ENCODE peak calls at places on chromosomes 11 and 22, in five cellular contexts. One of them, this sample, is unnamed.

GRCh38 chr11:3219281-3219892 is 774 bp upstream of the MRGPRG start:
- DNase-seq in cardiac muscle cell: no peak
- DNase-seq in AG10803: no peak
- DNase-seq in psoas muscle: no peak
- DNase-seq in GM06990: no peak
- DNase-seq in this sample: no peak

GRCh38 chr22:41900652-41901312 is 14.1 kb downstream of the SHISA8 start:
- DNase-seq in cardiac muscle cell: no peak
- DNase-seq in AG10803: no peak
- DNase-seq in psoas muscle: peak
- DNase-seq in GM06990: no peak
- DNase-seq in this sample: no peak

GRCh38 chr11:35082322-35083180 is 56.4 kb upstream of the CD44 start:
- DNase-seq in cardiac muscle cell: peak
- DNase-seq in AG10803: peak
- DNase-seq in psoas muscle: peak
- DNase-seq in GM06990: peak
- DNase-seq in this sample: peak

GRCh38 chr22:17999851-18000250 is 24.5 kb downstream of the MICAL3 start:
- DNase-seq in cardiac muscle cell: no peak
- DNase-seq in AG10803: no peak
- DNase-seq in psoas muscle: no peak
- DNase-seq in GM06990: no peak
- DNase-seq in this sample: no peak

GRCh38 chr11:2898366-2899079 is 12.9 kb upstream of the CDKN1C start:
- DNase-seq in cardiac muscle cell: no peak
- DNase-seq in AG10803: peak
- DNase-seq in psoas muscle: peak
- DNase-seq in GM06990: no peak
- DNase-seq in this sample: peak

GRCh38 chr22:32991353-32992115 is 66.6 kb downstream of the SYN3 start:
- DNase-seq in cardiac muscle cell: no peak
- DNase-seq in AG10803: peak
- DNase-seq in psoas muscle: peak
- DNase-seq in GM06990: no peak
- DNase-seq in this sample: peak

GRCh38 chr11:77771135-77771534 is 49.4 kb downstream of the RSF1 start:
- DNase-seq in cardiac muscle cell: no peak
- DNase-seq in AG10803: no peak
- DNase-seq in psoas muscle: no peak
- DNase-seq in GM06990: no peak
- DNase-seq in this sample: no peak

GRCh38 chr11:45233121-45233803 is 52.9 kb downstream of the SYT13 start:
- DNase-seq in cardiac muscle cell: peak
- DNase-seq in AG10803: peak
- DNase-seq in psoas muscle: peak
- DNase-seq in GM06990: no peak
- DNase-seq in this sample: peak

GRCh38 chr11:12540075-12540685 is 134.0 kb upstream of the TEAD1 start:
- DNase-seq in cardiac muscle cell: no peak
- DNase-seq in AG10803: peak
- DNase-seq in psoas muscle: no peak
- DNase-seq in GM06990: no peak
- DNase-seq in this sample: peak

GRCh38 chr22:19868773-19869471 is 14.2 kb upstream of the GNB1L start:
- DNase-seq in cardiac muscle cell: no peak
- DNase-seq in AG10803: no peak
- DNase-seq in psoas muscle: peak
- DNase-seq in GM06990: no peak
- DNase-seq in this sample: no peak

GRCh38 chr11:104812416-104812815 is 85.8 kb downstream of the CASP12 start:
- DNase-seq in cardiac muscle cell: no peak
- DNase-seq in AG10803: no peak
- DNase-seq in psoas muscle: no peak
- DNase-seq in GM06990: no peak
- DNase-seq in this sample: no peak

GRCh38 chr22:42962295-42963230 is 52.4 kb downstream of the PACSIN2 start:
- DNase-seq in cardiac muscle cell: no peak
- DNase-seq in AG10803: peak
- DNase-seq in psoas muscle: no peak
- DNase-seq in GM06990: no peak
- DNase-seq in this sample: no peak

GRCh38 chr11:116601734-116602636 is 170.8 kb downstream of the BUD13 start:
- DNase-seq in cardiac muscle cell: no peak
- DNase-seq in AG10803: peak
- DNase-seq in psoas muscle: no peak
- DNase-seq in GM06990: no peak
- DNase-seq in this sample: no peak

GRCh38 chr11:88508808-88509581 is 171.5 kb upstream of the CTSC start:
- DNase-seq in cardiac muscle cell: peak
- DNase-seq in AG10803: peak
- DNase-seq in psoas muscle: peak
- DNase-seq in GM06990: peak
- DNase-seq in this sample: peak

GRCh38 chr11:65180877-65181568 is 705 bp upstream of the CAPN1 start:
- DNase-seq in cardiac muscle cell: peak
- DNase-seq in AG10803: peak
- DNase-seq in psoas muscle: peak
- DNase-seq in GM06990: peak
- DNase-seq in this sample: peak

GRCh38 chr11:118305726-118306125 is 1.2 kb downstream of the CD3E start:
- DNase-seq in cardiac muscle cell: no peak
- DNase-seq in AG10803: no peak
- DNase-seq in psoas muscle: no peak
- DNase-seq in GM06990: no peak
- DNase-seq in this sample: no peak

GRCh38 chr11:64793271-64794160 is 9.5 kb downstream of the MAP4K2 start:
- DNase-seq in cardiac muscle cell: no peak
- DNase-seq in AG10803: no peak
- DNase-seq in psoas muscle: peak
- DNase-seq in GM06990: no peak
- DNase-seq in this sample: no peak

GRCh38 chr11:110430267-110431211 is 791 bp downstream of the FDX1 start:
- DNase-seq in cardiac muscle cell: peak
- DNase-seq in AG10803: peak
- DNase-seq in psoas muscle: no peak
- DNase-seq in GM06990: peak
- DNase-seq in this sample: no peak

GRCh38 chr11:105046898-105047579 is 1.9 kb upstream of the CARD16 start:
- DNase-seq in cardiac muscle cell: no peak
- DNase-seq in AG10803: peak
- DNase-seq in psoas muscle: no peak
- DNase-seq in GM06990: no peak
- DNase-seq in this sample: peak

GRCh38 chr11:70265341-70265740 is 5.1 kb upstream of the PPFIA1 start:
- DNase-seq in cardiac muscle cell: no peak
- DNase-seq in AG10803: no peak
- DNase-seq in psoas muscle: no peak
- DNase-seq in GM06990: peak
- DNase-seq in this sample: no peak
- H3K4me3 ChIP-seq in cardiac muscle cell: no peak
- H3K4me3 ChIP-seq in AG10803: no peak
- H3K4me3 ChIP-seq in psoas muscle: no peak
- H3K4me3 ChIP-seq in GM06990: no peak
- H3K4me3 ChIP-seq in this sample: no peak

DNA sequence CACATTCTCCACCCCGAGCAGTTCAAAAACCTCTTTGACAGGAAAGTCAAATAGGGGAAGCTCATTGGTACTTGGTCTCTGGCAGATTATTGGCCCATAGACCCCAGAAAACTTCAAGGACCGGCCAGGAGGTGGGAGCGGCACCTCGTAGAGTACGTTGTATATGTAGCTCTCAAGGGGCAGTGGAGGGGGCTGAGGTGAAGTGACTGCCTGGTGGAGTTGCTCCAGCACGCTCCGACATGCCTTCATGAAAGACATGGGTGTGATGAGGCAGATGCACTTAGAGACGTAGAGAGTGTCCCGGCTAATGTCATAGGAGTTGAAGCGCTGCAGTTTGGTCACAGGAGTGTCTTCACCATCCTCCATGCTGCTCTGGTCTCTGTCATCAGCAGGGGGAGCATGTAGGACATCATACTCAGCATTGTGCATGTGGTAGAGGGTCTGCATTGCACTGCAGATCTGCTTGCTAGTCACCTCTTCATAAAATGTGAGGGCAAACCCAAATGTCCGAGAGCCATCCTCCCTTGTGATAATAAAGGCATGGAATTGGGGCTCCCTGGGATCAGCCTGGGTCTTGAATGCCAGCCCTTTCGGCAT is 61.3 kb downstream of the DENND5A start:
- DNase-seq in cardiac muscle cell: peak
- DNase-seq in AG10803: no peak
- DNase-seq in psoas muscle: no peak
- DNase-seq in GM06990: no peak
- DNase-seq in this sample: no peak
- TF ChIP-seq CTCF in cardiac muscle cell: peak
- TF ChIP-seq CTCF in AG10803: peak
- TF ChIP-seq CTCF in psoas muscle: no peak
- TF ChIP-seq CTCF in GM06990: peak
- TF ChIP-seq CTCF in this sample: no peak

GRCh38 chr11:101583180-101584128 is at the start of gene TRPC6:
- DNase-seq in cardiac muscle cell: peak
- DNase-seq in AG10803: no peak
- DNase-seq in psoas muscle: peak
- DNase-seq in GM06990: no peak
- DNase-seq in this sample: peak
- H3K4me3 ChIP-seq in cardiac muscle cell: peak
- H3K4me3 ChIP-seq in AG10803: peak
- H3K4me3 ChIP-seq in psoas muscle: peak
- H3K4me3 ChIP-seq in GM06990: no peak
- H3K4me3 ChIP-seq in this sample: peak

DNA sequence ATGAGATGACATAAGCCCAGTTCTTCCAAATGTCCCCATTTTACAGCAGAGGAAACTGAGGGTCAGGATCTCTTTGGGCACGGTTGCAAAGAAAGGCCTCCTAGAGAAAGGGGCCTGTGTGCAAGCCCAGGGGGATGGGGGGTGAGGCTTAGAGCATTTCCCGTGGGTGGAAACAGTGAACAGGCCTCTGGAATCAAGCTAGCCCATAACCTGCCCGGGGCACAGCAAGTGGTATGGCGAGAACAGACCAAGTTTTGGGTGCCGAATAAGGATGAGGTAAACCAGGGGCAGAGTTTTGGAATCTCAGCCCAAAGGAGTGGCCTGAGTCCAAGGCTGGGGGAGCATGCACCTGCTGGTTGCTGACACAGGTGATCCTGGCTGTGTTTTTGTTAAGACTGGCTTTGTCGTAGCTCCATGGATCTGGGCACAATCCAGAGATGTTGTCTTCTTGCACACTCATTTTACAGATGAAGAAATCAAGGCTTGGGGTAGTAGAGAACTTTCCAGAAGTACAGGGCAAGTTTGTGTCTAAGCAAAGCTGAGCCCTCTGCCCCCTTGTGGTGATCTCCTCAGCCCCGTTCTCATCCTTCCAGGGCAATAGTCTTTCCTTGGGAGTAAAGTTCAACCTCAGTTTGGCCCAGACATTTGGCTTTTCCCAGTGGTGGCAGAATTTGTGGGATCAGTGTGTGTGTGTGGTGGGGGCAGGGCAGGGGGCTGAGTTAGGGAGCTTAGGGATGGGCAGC is 53.5 kb upstream of the MYEOV start:
- DNase-seq in cardiac muscle cell: no peak
- DNase-seq in AG10803: no peak
- DNase-seq in psoas muscle: no peak
- DNase-seq in GM06990: no peak
- DNase-seq in this sample: no peak
- TF ChIP-seq CTCF in cardiac muscle cell: peak
- TF ChIP-seq CTCF in AG10803: peak
- TF ChIP-seq CTCF in psoas muscle: no peak
- TF ChIP-seq CTCF in GM06990: peak
- TF ChIP-seq CTCF in this sample: peak

GRCh38 chr11:47257178-47257517 is 648 bp upstream of the NR1H3 start:
- DNase-seq in cardiac muscle cell: no peak
- DNase-seq in AG10803: no peak
- DNase-seq in psoas muscle: no peak
- DNase-seq in GM06990: no peak
- DNase-seq in this sample: no peak

GRCh38 chr11:47259178-47259977 is 1.6 kb downstream of the NR1H3 start:
- DNase-seq in cardiac muscle cell: peak
- DNase-seq in AG10803: peak
- DNase-seq in psoas muscle: peak
- DNase-seq in GM06990: no peak
- DNase-seq in this sample: peak

GRCh38 chr11:47257518-47258316 is at the start of gene NR1H3:
- DNase-seq in cardiac muscle cell: peak
- DNase-seq in AG10803: peak
- DNase-seq in psoas muscle: peak
- DNase-seq in GM06990: no peak
- DNase-seq in this sample: peak

GRCh38 chr11:47260366-47260765 is 2.6 kb downstream of the NR1H3 start:
- DNase-seq in cardiac muscle cell: no peak
- DNase-seq in AG10803: no peak
- DNase-seq in psoas muscle: peak
- DNase-seq in GM06990: no peak
- DNase-seq in this sample: no peak

DNA sequence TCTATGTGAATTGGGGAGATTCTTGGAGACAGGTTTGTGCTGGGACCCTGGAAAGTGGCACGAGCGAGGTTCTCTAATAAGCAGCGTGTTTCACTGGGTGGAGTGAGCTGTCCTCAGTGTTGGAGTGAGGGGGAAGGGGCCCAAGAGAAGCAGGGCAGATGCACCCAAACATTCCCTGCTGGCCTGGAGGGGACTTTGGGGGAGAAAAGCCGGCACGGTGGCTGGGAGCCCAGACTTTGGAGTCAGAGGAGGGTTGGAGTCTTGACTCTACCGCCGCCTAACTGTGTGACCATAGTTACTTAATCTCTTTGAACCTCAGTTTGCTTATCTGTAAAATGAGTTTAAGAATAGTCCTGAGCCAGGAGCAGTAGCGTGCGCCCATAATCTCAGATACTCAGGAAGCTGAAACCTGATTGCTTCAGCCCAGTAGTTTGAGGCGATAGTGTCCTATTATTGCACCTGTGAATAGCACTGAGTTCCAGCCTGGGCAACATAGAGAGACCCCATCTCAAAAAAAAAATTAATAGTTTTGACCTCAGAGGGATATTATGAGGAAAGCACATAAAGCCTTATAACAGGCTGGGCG is 614 bp downstream of the NR1H3 start:
- DNase-seq in cardiac muscle cell: no peak
- DNase-seq in AG10803: no peak
- DNase-seq in psoas muscle: no peak
- DNase-seq in GM06990: no peak
- DNase-seq in this sample: no peak
- H3K4me3 ChIP-seq in cardiac muscle cell: no peak
- H3K4me3 ChIP-seq in AG10803: peak
- H3K4me3 ChIP-seq in psoas muscle: peak
- H3K4me3 ChIP-seq in GM06990: no peak
- H3K4me3 ChIP-seq in this sample: peak

DNA sequence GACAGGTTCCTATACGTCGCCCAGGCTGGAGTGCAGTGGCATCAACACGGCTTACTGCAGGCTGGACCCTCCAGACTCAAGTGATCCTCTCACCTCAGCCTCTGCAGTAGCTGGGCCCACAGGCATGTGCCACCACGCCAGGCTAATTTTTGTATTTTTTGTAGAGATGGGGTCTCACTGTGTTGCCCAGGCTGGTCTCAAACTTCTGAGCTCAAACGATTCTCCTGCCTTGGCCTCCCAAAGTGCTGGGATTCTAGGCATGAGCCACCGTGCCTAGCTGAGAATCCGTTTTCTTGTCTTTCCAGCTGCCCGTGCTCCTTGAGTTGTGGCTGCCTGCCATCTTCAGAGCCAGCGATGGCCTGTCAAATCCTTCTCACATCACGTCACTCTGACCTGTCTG is 56.8 kb downstream of the MCM5 start:
- DNase-seq in cardiac muscle cell: no peak
- DNase-seq in AG10803: no peak
- DNase-seq in psoas muscle: no peak
- DNase-seq in GM06990: no peak
- DNase-seq in this sample: no peak
- TF ChIP-seq CTCF in cardiac muscle cell: no peak
- TF ChIP-seq CTCF in AG10803: no peak
- TF ChIP-seq CTCF in psoas muscle: no peak
- TF ChIP-seq CTCF in GM06990: no peak
- TF ChIP-seq CTCF in this sample: no peak

This sample was measured in foreskin fibroblast.